ENCODE peak calls at places on chromosome 9, in nine cellular contexts. P, T, E, K, Q, X, H, A and C are unnamed samples. For H3K27me3 and H3K36me3, the result is how much of the 10 kb centered on the place peaks cover.

GRCh38 chr9:115328228-115328627 is 210.3 kb upstream of the TNC start:
- DNase-seq in A (peak), P (no peak), E (no peak), Q (no peak), K (peak), X (no peak), H (peak), T (peak), C (peak)

GRCh38 chr9:128115187-128116103 is 12.1 kb downstream of the PTGES2 start:
- DNase-seq in P (no peak), Q (peak), E (no peak), T (no peak), X (no peak), K (no peak), A (peak), H (peak), C (no peak)

GRCh38 chr9:111728617-111729366 is 65.9 kb downstream of the SHOC1 start:
- DNase-seq in Q (no peak), E (no peak), H (no peak), A (no peak), T (no peak), P (no peak), X (no peak), K (peak), C (peak)

GRCh38 chr9:102035929-102036328 is 297.5 kb upstream of the GRIN3A start:
- DNase-seq in P (no peak), A (no peak), Q (no peak), X (no peak), H (no peak), K (no peak), T (no peak), E (no peak), C (no peak)

GRCh38 chr9:126805546-126806262 is 864 bp downstream of the ZBTB43 start:
- DNase-seq in E (no peak), Q (peak), T (peak), H (peak), X (no peak), P (peak), K (peak), A (peak), C (no peak)

GRCh38 chr9:70413427-70413797 is 1.0 kb downstream of the KLF9 start:
- DNase-seq in H (peak), A (no peak), K (peak), Q (no peak), P (no peak), T (no peak), E (peak), X (no peak), C (no peak)

GRCh38 chr9:86041331-86041741 is 58.0 kb downstream of the GOLM1 start:
- DNase-seq in A (no peak), H (no peak), X (no peak), Q (no peak), K (no peak), T (no peak), P (no peak), E (no peak), C (no peak)

GRCh38 chr9:20811872-20812271 is 127.8 kb downstream of the FOCAD start:
- DNase-seq in T (no peak), P (no peak), Q (no peak), X (no peak), H (no peak), E (no peak), K (peak), A (no peak), C (no peak)

GRCh38 chr9:79581794-79582193 is 10.0 kb downstream of the TLE4 start:
- DNase-seq in P (no peak), H (no peak), K (peak), Q (no peak), E (no peak), A (no peak), X (no peak), T (no peak), C (peak)

GRCh38 chr9:104256031-104256709 is 162.1 kb downstream of the SMC2 start:
- DNase-seq in K (no peak), T (no peak), P (no peak), A (no peak), X (no peak), E (no peak), H (no peak), Q (no peak), C (no peak)

GRCh38 chr9:136613824-136614371 is 48.8 kb upstream of the EGFL7 start:
- DNase-seq in P (no peak), Q (no peak), T (no peak), A (no peak), H (no peak), E (no peak), K (no peak), X (no peak), C (no peak)

GRCh38 chr9:86713970-86714369 is 233.3 kb downstream of the GAS1 start:
- DNase-seq in E (no peak), H (no peak), K (peak), A (no peak), P (no peak), X (no peak), T (no peak), Q (no peak), C (no peak)

GRCh38 chr9:38401994-38402393 is 9.5 kb downstream of the ALDH1B1 start:
- DNase-seq in Q (no peak), K (no peak), T (no peak), P (no peak), H (no peak), E (no peak), X (no peak), A (no peak), C (no peak)

GRCh38 chr9:7858166-7858565 is 58.6 kb upstream of the DMAC1 start:
- DNase-seq in Q (no peak), E (no peak), K (no peak), H (no peak), T (no peak), P (no peak), X (no peak), A (no peak), C (no peak)

GRCh38 chr9:112180387-112180881 is 5.3 kb upstream of the SUSD1 start:
- DNase-seq in A (no peak), E (no peak), P (no peak), K (no peak), H (no peak), X (no peak), Q (no peak), T (no peak), C (peak)

GRCh38 chr9:126421567-126422428 is 95.2 kb downstream of the MVB12B start:
- DNase-seq in E (no peak), P (no peak), H (peak), Q (no peak), T (no peak), X (peak), K (no peak), A (peak), C (no peak)

GRCh38 chr9:2838356-2838983 is 5.4 kb downstream of the PUM3 start:
- DNase-seq in E (no peak), T (no peak), A (no peak), H (no peak), P (no peak), X (no peak), K (peak), Q (no peak), C (no peak)
- H3K4me3 ChIP-seq in E (peak), T (peak), A (no peak), H (peak), P (no peak), X (no peak), K (peak), Q (no peak), C (peak)

DNA sequence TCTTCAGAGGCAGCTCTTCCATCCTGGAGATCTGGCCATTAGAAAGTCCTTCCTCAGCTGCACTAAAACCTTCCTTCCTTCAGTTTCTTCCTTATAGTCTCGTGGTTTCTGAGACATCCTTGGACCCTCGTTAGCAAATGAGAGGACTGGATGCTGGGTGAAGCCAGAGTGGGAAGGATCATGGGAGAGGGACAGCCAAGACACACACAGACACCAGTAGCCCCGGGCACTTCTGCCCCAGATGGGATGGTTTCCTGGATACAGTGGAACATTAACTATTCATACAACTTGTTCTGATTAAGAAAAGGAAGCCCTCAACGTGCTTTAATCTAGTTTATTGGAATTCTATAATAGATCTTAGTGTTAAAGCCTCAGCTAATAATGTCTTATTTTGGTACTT is 125.5 kb downstream of the SEC61B start:
- DNase-seq in H (no peak), Q (no peak), A (no peak), P (no peak), E (no peak), X (no peak), K (no peak), T (no peak), C (no peak)
- H3K27me3 ChIP-seq in H (under half), Q (under half), A (under half), P (under half), E (under half), X (under half), K (under half), T (under half), C (under half)

GRCh38 chr9:123435471-123435870 is 79.5 kb downstream of the CRB2 start:
- DNase-seq in T (no peak), Q (no peak), E (no peak), K (no peak), A (no peak), P (no peak), H (no peak), X (no peak), C (no peak)

GRCh38 chr9:123437201-123437600 is 81.2 kb downstream of the CRB2 start:
- DNase-seq in Q (no peak), T (no peak), E (no peak), A (no peak), X (no peak), K (no peak), P (no peak), H (no peak), C (no peak)

GRCh38 chr9:123440256-123440655 is 84.3 kb downstream of the CRB2 start:
- DNase-seq in P (no peak), T (no peak), X (no peak), H (no peak), E (no peak), K (no peak), A (no peak), Q (no peak), C (no peak)

GRCh38 chr9:123438821-123439220 is 82.8 kb downstream of the CRB2 start:
- DNase-seq in Q (no peak), H (no peak), K (no peak), X (peak), E (no peak), P (no peak), T (no peak), A (no peak), C (no peak)

DNA sequence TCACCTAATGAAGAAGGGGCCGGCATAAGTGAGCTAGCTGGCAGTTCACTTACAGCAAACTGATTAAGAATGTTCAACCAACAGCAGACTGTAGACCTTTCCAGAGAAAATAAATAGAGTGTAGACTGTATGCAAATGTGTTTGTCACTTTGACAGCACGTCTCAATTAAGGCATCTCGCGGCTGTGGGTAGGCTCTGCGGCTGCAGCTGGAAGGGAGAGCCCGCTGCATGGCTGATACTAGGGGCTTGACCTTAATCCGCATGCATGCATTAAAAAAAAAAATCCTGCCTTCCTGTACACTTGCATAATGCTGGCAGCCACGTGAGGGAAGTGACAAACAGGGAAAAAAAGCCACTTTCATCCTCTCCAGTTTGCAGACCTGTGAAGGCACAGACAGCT is 82.3 kb downstream of the CRB2 start:
- DNase-seq in E (no peak), A (no peak), T (no peak), X (no peak), H (no peak), P (no peak), Q (no peak), K (no peak), C (no peak)
- H3K36me3 ChIP-seq in E (half or more), A (under half), T (under half), X (under half), H (under half), P (under half), Q (under half), K (under half), C (under half)

DNA sequence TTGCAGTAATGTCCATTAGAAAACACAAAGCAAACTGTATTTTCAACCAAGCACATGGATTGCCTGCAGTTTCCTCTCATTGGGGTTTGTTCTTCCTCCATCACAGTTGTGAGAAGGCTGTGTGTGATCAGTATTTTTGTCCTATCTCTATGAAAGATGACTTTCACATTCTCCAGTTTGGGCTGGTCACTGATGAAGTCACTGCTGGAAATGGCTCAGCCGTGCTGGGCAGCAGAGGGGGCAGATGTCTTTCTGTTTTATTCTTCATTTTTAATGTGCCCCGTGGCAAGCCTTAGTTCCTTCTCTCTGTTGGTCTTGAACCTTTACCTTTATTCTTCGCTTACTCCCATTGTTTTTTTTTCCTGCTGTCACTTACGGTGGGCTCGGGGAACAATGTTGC is 289.0 kb upstream of the MPDZ start:
- DNase-seq in Q (no peak), A (no peak), X (no peak), T (no peak), K (peak), H (no peak), P (no peak), E (no peak), C (no peak)
- H3K4me3 ChIP-seq in Q (no peak), A (no peak), X (peak), T (peak), K (peak), H (peak), P (no peak), E (peak), C (no peak)

GRCh38 chr9:135240871-135241311 is 153.4 kb downstream of the OLFM1 start:
- DNase-seq in P (no peak), Q (no peak), E (no peak), K (no peak), X (no peak), T (no peak), A (no peak), H (peak), C (no peak)

GRCh38 chr9:135241381-135242380 is 154.2 kb downstream of the OLFM1 start:
- DNase-seq in E (no peak), Q (no peak), T (no peak), A (no peak), K (no peak), P (no peak), H (peak), X (no peak), C (no peak)

GRCh38 chr9:135239769-135240141 is 152.3 kb downstream of the OLFM1 start:
- DNase-seq in A (no peak), H (no peak), E (no peak), P (no peak), Q (no peak), K (no peak), X (no peak), T (no peak), C (no peak)

GRCh38 chr9:135240222-135240621 is 152.8 kb downstream of the OLFM1 start:
- DNase-seq in K (no peak), T (no peak), H (peak), A (no peak), E (no peak), P (no peak), X (no peak), Q (no peak), C (no peak)

GRCh38 chr9:135239100-135239768 is 151.8 kb downstream of the OLFM1 start:
- DNase-seq in T (no peak), Q (no peak), A (no peak), X (no peak), E (no peak), H (peak), K (no peak), P (no peak), C (no peak)
- H3K27me3 ChIP-seq in T (under half), Q (under half), A (under half), X (under half), E (under half), H (under half), K (under half), P (under half), C (under half)

DNA sequence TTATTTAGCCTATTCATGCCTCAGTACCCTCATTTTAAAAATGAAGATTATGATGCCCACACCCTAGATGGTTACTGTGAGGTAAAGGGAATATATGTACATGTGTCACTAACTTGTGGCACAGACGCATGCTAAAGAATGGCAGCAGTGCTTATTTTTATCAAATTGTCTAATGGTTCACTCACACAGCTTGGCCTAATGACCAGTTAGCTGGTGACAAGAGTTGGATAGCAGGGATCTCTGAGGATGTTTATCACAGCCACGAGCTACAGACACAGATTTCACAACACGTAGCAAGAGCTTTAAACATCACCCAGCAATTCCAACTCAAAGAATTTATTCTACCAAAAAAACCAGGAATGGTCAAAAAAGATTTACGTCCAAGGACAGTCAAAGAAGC is 7.2 kb downstream of the BAG1 start:
- DNase-seq in T (no peak), E (no peak), Q (no peak), A (no peak), H (no peak), K (no peak), X (no peak), P (no peak), C (no peak)
- H3K36me3 ChIP-seq in T (half or more), E (half or more), Q (under half), A (under half), H (half or more), K (half or more), X (half or more), P (under half), C (under half)

DNA sequence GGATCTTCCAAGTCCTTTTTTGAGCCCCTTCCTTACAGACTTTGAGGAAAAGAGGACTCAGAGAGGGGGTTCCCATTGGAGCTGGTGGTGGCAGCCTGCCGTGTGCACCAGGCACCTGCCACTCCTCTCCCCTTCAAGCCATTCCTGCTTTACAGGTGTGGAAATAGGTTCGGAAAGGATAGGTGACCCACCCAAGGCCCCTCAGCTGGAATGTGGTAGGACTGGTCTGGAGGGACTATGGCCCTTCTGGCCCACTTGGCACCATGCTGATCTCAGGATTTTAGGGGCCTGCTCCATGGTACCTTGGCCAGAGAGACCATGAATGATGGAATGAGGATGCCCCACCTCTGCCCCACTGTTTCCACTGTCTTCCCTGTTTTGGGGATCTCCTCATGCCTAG is 1.4 kb downstream of the GALNT12 start:
- DNase-seq in H (no peak), A (no peak), K (no peak), X (no peak), Q (no peak), P (no peak), E (no peak), T (no peak), C (no peak)
- H3K4me3 ChIP-seq in H (no peak), A (no peak), K (no peak), X (no peak), Q (no peak), P (no peak), E (peak), T (no peak), C (no peak)

GRCh38 chr9:130944510-130945058 is 5.5 kb upstream of the FIBCD1 start:
- DNase-seq in P (no peak), Q (no peak), H (no peak), A (no peak), K (no peak), E (no peak), X (no peak), T (no peak), C (no peak)
- H3K27me3 ChIP-seq in P (under half), Q (under half), H (under half), A (under half), K (under half), E (under half), X (under half), T (under half), C (under half)